ENCODE peak calls at places on chromosomes 3 and 15, in four cellular contexts. W is IMR-90, G is left lung, C is breast epithelium. O is an unnamed sample.
A peak's percentile ranks its signal among the peaks of the same experiment; 100 is the strongest.

GRCh38 chr15:75775296-75776074 is 62.8 kb upstream of the CSPG4 start:
- DNase-seq in W (no peak), C (no peak), G (no peak), O (no peak)

GRCh38 chr15:78365931-78366330 is 25.8 kb downstream of the CRABP1 start:
- DNase-seq in C (no peak), G (no peak), W (no peak), O (no peak)

GRCh38 chr3:48684480-48685143 is 1.1 kb downstream of the NCKIPSD start:
- DNase-seq in C (no peak), W (peak; percentile 38), G (peak; percentile 44), O (no peak)

GRCh38 chr3:129927072-129927471 is 33.6 kb upstream of the TMCC1 start:
- DNase-seq in C (no peak), W (no peak), G (no peak), O (no peak)

GRCh38 chr3:105527949-105528348 is 161.2 kb downstream of the ALCAM start:
- DNase-seq in G (no peak), W (peak; percentile 49), C (no peak), O (no peak)

GRCh38 chr3:14663396-14663795 is 11.5 kb upstream of the C3orf20 start:
- DNase-seq in C (no peak), W (no peak), G (no peak), O (no peak)

GRCh38 chr3:98460220-98460619 is 2.8 kb upstream of the OR5K1 start:
- DNase-seq in G (no peak), C (no peak), W (no peak), O (no peak)

GRCh38 chr15:20340931-20341661 is 200.5 kb downstream of the GOLGA6L6 start:
- DNase-seq in C (peak; percentile 86), W (no peak), G (no peak), O (peak; percentile 84)

GRCh38 chr3:189355481-189356201 is 183.9 kb downstream of the TPRG1 start:
- DNase-seq in G (no peak), C (no peak), W (peak; percentile 16), O (no peak)

GRCh38 chr3:138768946-138769345 is 65.8 kb downstream of the PIK3CB start:
- DNase-seq in C (no peak), W (no peak), G (no peak), O (no peak)

GRCh38 chr15:69525543-69525942 is 72.9 kb downstream of the RPLP1 start:
- DNase-seq in C (no peak), G (no peak), W (no peak), O (no peak)

GRCh38 chr3:277873-278272 is 81.3 kb downstream of the CHL1 start:
- DNase-seq in W (no peak), G (no peak), C (no peak), O (no peak)

GRCh38 chr15:20349774-20350498 is 191.7 kb downstream of the GOLGA6L6 start:
- DNase-seq in C (peak; percentile 51), W (no peak), G (no peak), O (peak; percentile 60)

GRCh38 chr3:108338901-108339545 is 42.7 kb downstream of the HHLA2 start:
- DNase-seq in C (no peak), W (no peak), G (no peak), O (no peak)

GRCh38 chr3:80087769-80088168 is 320.0 kb upstream of the ROBO1 start:
- DNase-seq in C (no peak), W (peak; percentile 6), G (no peak), O (no peak)

GRCh38 chr3:152719264-152719663 is 115.7 kb upstream of the P2RY1 start:
- DNase-seq in C (no peak), W (peak; percentile 21), G (no peak), O (no peak)

GRCh38 chr3:24154003-24154695 is 209.1 kb downstream of the NR1D2 start:
- DNase-seq in W (no peak), C (no peak), G (no peak), O (no peak)

GRCh38 chr3:183180105-183180763 is 17.7 kb upstream of the LAMP3 start:
- DNase-seq in G (no peak), W (no peak), C (no peak), O (no peak)

GRCh38 chr3:145176907-145177306 is 984.1 kb downstream of the PLOD2 start:
- DNase-seq in C (no peak), W (no peak), G (no peak), O (no peak)

GRCh38 chr3:184737641-184738518 is 26.0 kb upstream of the MAGEF1 start:
- DNase-seq in G (peak; percentile 34), C (peak; percentile 50), W (peak; percentile 72), O (no peak)

GRCh38 chr3:25594007-25594502 is 70.7 kb downstream of the TOP2B start:
- DNase-seq in G (no peak), W (peak; percentile 88), C (no peak), O (no peak)

GRCh38 chr15:101610628-101611000 is 41.6 kb downstream of the TM2D3 start:
- DNase-seq in G (no peak), W (no peak), C (no peak), O (no peak)

GRCh38 chr3:187025656-187026320 is 95.5 kb downstream of the ST6GAL1 start:
- DNase-seq in C (no peak), G (no peak), W (no peak), O (no peak)

GRCh38 chr3:187025254-187025655 is 94.9 kb downstream of the ST6GAL1 start:
- DNase-seq in G (no peak), C (no peak), W (no peak), O (no peak)

GRCh38 chr3:187027531-187027936 is 97.2 kb downstream of the ST6GAL1 start:
- DNase-seq in C (no peak), W (no peak), G (no peak), O (no peak)

GRCh38 chr3:187024561-187025226 is 94.4 kb downstream of the ST6GAL1 start:
- DNase-seq in W (no peak), G (no peak), C (no peak), O (no peak)

DNA sequence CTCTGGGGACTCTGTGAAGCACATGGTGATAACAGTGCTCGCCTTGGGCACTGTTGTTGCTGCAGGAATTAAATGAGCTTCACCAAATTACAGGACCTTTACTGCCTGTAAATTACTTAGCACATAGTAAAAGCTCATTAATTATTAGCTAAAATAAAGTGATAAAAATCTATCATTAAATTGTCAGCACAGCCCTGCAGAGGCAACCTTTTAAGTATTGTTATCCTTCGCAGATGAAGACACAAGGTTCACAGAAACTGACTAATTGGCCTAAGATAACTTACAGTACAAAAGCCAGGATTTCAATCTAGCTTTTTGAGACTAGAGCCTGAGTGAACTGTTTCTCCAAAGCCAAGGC is 96.0 kb downstream of the ST6GAL1 start:
- DNase-seq in W (no peak), C (no peak), G (no peak), O (no peak)
- H3K4me3 ChIP-seq in W (no peak overlapping the region), C (no peak overlapping the region), G (no peak overlapping the region), O (no peak overlapping the region)

DNA sequence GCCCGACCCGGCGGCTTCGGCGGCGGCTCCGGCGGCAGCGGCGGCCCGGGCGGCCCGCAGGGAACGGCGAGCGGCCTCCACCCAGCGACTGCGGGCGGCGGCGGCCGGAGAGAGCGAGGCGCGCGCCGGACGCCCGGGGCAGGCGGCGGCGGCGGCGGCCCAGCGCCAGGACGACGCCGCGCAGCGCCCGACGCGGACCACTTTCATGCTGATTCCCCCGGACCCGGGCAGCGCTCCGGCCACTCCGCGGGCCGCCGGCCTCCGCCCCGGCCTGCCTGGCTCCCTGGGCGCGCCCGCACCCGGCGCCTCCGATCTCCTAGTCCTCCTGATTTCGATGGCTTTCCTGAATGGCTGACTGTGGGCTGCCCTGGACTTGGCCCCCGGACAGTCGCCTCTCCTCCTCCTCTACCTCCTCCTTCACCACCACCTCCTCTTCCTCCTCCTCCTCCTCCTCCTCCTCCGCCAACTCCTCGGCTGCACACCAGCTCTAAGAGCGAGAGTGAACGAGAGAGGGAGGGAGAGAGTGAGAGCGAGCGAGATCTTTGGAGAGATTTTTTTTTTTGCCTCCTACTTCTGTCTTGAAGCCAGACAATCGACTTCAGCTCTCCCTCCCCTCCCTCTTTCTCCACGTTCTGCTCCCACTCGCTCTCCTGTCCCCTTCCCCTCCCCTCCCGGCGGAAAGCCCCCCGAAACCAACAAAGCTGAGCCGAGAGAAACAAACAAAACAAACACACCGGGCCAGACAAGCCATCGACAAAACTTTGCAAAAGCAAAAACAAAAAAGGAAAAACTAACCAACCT is 841 bp downstream of the NR2F2 start:
- DNase-seq in C (no peak), G (peak; percentile 34), W (no peak), O (no peak)
- H3K27ac ChIP-seq in C (peak overlapping the region; percentile 99), G (peak overlapping the region; percentile 93), W (peak overlapping the region; percentile 98), O (peak overlapping the region; percentile 91)

GRCh38 chr15:25247418-25248030 is 191.3 kb downstream of the UBE3A start:
- DNase-seq in W (no peak), C (peak; percentile 27), G (no peak), O (no peak)
- H3K9me3 ChIP-seq in W (peaks cover 69% of the 10 kb centered on the region), C (peaks cover 73% of the 10 kb centered on the region), G (peaks cover 94% of the 10 kb centered on the region), O (peaks cover 21% of the 10 kb centered on the region)

GRCh38 chr15:72220678-72221077 is 10.3 kb downstream of the PKM start:
- DNase-seq in W (no peak), C (no peak), G (no peak), O (no peak)
- H3K4me3 ChIP-seq in W (no peak overlapping the region), C (no peak overlapping the region), G (no peak overlapping the region), O (no peak overlapping the region)

GRCh38 chr3:149085828-149086231 is 503 bp downstream of the HLTF start:
- DNase-seq in C (no peak), W (peak; percentile 42), G (no peak), O (no peak)
- H3K27ac ChIP-seq in C (peak overlapping the region; percentile 50), W (peak overlapping the region; percentile 68), G (peak overlapping the region; percentile 67), O (peak overlapping the region; percentile 3)

GRCh38 chr3:136909187-136909586 is 47.2 kb downstream of the NCK1 start:
- DNase-seq in W (no peak), G (no peak), C (no peak), O (no peak)

GRCh38 chr3:136906725-136907124 is 44.7 kb downstream of the NCK1 start:
- DNase-seq in G (no peak), W (no peak), C (no peak), O (no peak)

GRCh38 chr3:136913168-136913567 is 44.6 kb upstream of the IL20RB start:
- DNase-seq in W (no peak), C (no peak), G (no peak), O (no peak)

GRCh38 chr3:136914739-136915138 is 43.0 kb upstream of the IL20RB start:
- DNase-seq in G (no peak), C (no peak), W (no peak), O (no peak)

GRCh38 chr3:136910697-136911096 is 47.1 kb upstream of the IL20RB start:
- DNase-seq in G (no peak), W (no peak), C (no peak), O (no peak)
- H3K9me3 ChIP-seq in G (no peaks in the 10 kb centered on the region), W (no peaks in the 10 kb centered on the region), C (peaks cover 2% of the 10 kb centered on the region), O (peaks cover 19% of the 10 kb centered on the region)

GRCh38 chr3:107241217-107241616 is 136.0 kb upstream of the CCDC54 start:
- DNase-seq in G (peak; percentile 59), C (peak; percentile 61), W (no peak), O (no peak)

GRCh38 chr3:107239703-107240102 is 137.5 kb upstream of the CCDC54 start:
- DNase-seq in W (no peak), C (no peak), G (no peak), O (no peak)

GRCh38 chr3:107238787-107239186 is 138.5 kb upstream of the CCDC54 start:
- DNase-seq in C (no peak), G (no peak), W (no peak), O (no peak)

GRCh38 chr3:107240183-107241091 is 136.8 kb upstream of the CCDC54 start:
- DNase-seq in W (peak; percentile 75), C (peak; percentile 67), G (peak; percentile 79), O (no peak)

GRCh38 chr3:107242579-107242978 is 134.7 kb upstream of the CCDC54 start:
- DNase-seq in G (no peak), C (no peak), W (no peak), O (no peak)
- H3K4me3 ChIP-seq in G (no peak overlapping the region), C (peak overlapping the region; percentile 76), W (no peak overlapping the region), O (peak overlapping the region; percentile 92)